ENCODE peak calls at places on chromosomes 11 and 22, in five cellular contexts. L, H, Q, T and E are unnamed samples.

GRCh38 chr11:7512525-7513209 is 1.1 kb upstream of the PPFIBP2 start:
- DNase-seq in L (no peak), H (peak; percentile 91), Q (no peak), T (no peak), E (no peak)

GRCh38 chr11:123624974-123625373 is 29.4 kb downstream of the SCN3B start:
- DNase-seq in L (no peak), H (no peak), Q (no peak), T (no peak), E (no peak)

GRCh38 chr22:38202437-38203089 is 769 bp downstream of the MAFF start:
- DNase-seq in L (peak; percentile 54), H (peak; percentile 92), Q (no peak), T (no peak), E (no peak)

GRCh38 chr11:63687845-63688244 is 6.5 kb downstream of the RTN3 start:
- DNase-seq in L (no peak), H (no peak), Q (no peak), T (no peak), E (no peak)

GRCh38 chr22:50252081-50253045 is 1.3 kb upstream of the HDAC10 start:
- DNase-seq in L (no peak), H (peak; percentile 76), Q (no peak), T (no peak), E (no peak)

GRCh38 chr11:61625525-61625924 is 44.6 kb upstream of the SYT7 start:
- DNase-seq in L (no peak), H (no peak), Q (no peak), T (no peak), E (no peak)

GRCh38 chr11:73114110-73114834 is 27.8 kb downstream of the FCHSD2 start:
- DNase-seq in L (no peak), H (no peak), Q (no peak), T (no peak), E (no peak)

GRCh38 chr11:110478410-110478809 is 48.7 kb downstream of the FDX1 start:
- DNase-seq in L (no peak), H (no peak), Q (no peak), T (no peak), E (no peak)

GRCh38 chr11:46680164-46680760 is 20.2 kb downstream of the ARHGAP1 start:
- DNase-seq in L (no peak), H (no peak), Q (no peak), T (no peak), E (no peak)

GRCh38 chr11:15941206-15941770 is 415.1 kb downstream of the SOX6 start:
- DNase-seq in L (peak; percentile 12), H (peak; percentile 56), Q (no peak), T (peak; percentile 13), E (no peak)

GRCh38 chr11:96147186-96147585 is 195.8 kb downstream of the MAML2 start:
- DNase-seq in L (no peak), H (no peak), Q (no peak), T (no peak), E (no peak)

GRCh38 chr11:61774441-61774840 is 18.0 kb downstream of the TMEM258 start:
- DNase-seq in L (no peak), H (no peak), Q (no peak), T (no peak), E (no peak)

GRCh38 chr22:36481393-36482168 is at the start of gene TXN2:
- DNase-seq in L (peak; percentile 78), H (peak; percentile 98), Q (peak; percentile 71), T (no peak), E (peak; percentile 89)

GRCh38 chr11:2526808-2527381 is 82.1 kb downstream of the KCNQ1 start:
- DNase-seq in L (no peak), H (peak; percentile 47), Q (no peak), T (no peak), E (no peak)

GRCh38 chr11:22479986-22480740 is 142.0 kb downstream of the SLC17A6 start:
- DNase-seq in L (no peak), H (no peak), Q (no peak), T (no peak), E (no peak)

GRCh38 chr11:23976776-23977380 is 520.0 kb upstream of the LUZP2 start:
- DNase-seq in L (no peak), H (no peak), Q (peak; percentile 38), T (no peak), E (no peak)

GRCh38 chr11:70568504-70569172 is 170.3 kb downstream of the CTTN start:
- DNase-seq in L (no peak), H (peak; percentile 40), Q (no peak), T (no peak), E (no peak)

GRCh38 chr11:46916251-46916650 is 2.1 kb downstream of the LRP4 start:
- DNase-seq in L (no peak), H (no peak), Q (no peak), T (no peak), E (no peak)

GRCh38 chr22:27258773-27259172 is 542.8 kb downstream of the MN1 start:
- DNase-seq in L (no peak), H (no peak), Q (no peak), T (no peak), E (no peak)

GRCh38 chr11:47641585-47642098 is 717 bp downstream of the MTCH2 start:
- DNase-seq in L (no peak), H (no peak), Q (no peak), T (no peak), E (no peak)

GRCh38 chr11:119584193-119585037 is 144.6 kb downstream of the NECTIN1 start:
- DNase-seq in L (no peak), H (peak; percentile 35), Q (no peak), T (no peak), E (no peak)